ENCODE peak calls at places on chromosomes 6 and 20, in five cellular contexts. One of them, this sample, is unnamed.

GRCh38 chr20:52082612-52083011 is 109.0 kb downstream of the ZFP64 start:
- DNase-seq in astrocyte: no peak
- DNase-seq in upper lobe of right lung: no peak
- DNase-seq in GM06990: no peak
- DNase-seq in fibroblast of lung: no peak
- DNase-seq in this sample: peak; percentile 35

GRCh38 chr20:33005132-33005566 is 916 bp upstream of the SUN5 start:
- DNase-seq in upper lobe of right lung: no peak
- DNase-seq in fibroblast of lung: peak; percentile 5
- DNase-seq in astrocyte: no peak
- DNase-seq in GM06990: no peak
- DNase-seq in this sample: no peak

GRCh38 chr20:2379511-2380229 is 1.0 kb upstream of the TGM6 start:
- DNase-seq in astrocyte: no peak
- DNase-seq in fibroblast of lung: no peak
- DNase-seq in upper lobe of right lung: no peak
- DNase-seq in GM06990: no peak
- DNase-seq in this sample: no peak

GRCh38 chr20:40714916-40715315 is 25.9 kb upstream of the MAFB start:
- DNase-seq in fibroblast of lung: no peak
- DNase-seq in astrocyte: no peak
- DNase-seq in GM06990: no peak
- DNase-seq in upper lobe of right lung: no peak
- DNase-seq in this sample: no peak

GRCh38 chr6:1749041-1749440 is 139.3 kb downstream of the FOXC1 start:
- DNase-seq in fibroblast of lung: no peak
- DNase-seq in upper lobe of right lung: no peak
- DNase-seq in GM06990: no peak
- DNase-seq in astrocyte: no peak
- DNase-seq in this sample: no peak

GRCh38 chr6:25962368-25963127 is at the start of gene TRIM38:
- DNase-seq in upper lobe of right lung: no peak
- DNase-seq in astrocyte: peak; percentile 60
- DNase-seq in fibroblast of lung: peak; percentile 73
- DNase-seq in GM06990: peak; percentile 73
- DNase-seq in this sample: peak; percentile 92

GRCh38 chr6:54981647-54982046 is 135.1 kb downstream of the FAM83B start:
- DNase-seq in GM06990: no peak
- DNase-seq in fibroblast of lung: peak; percentile 59
- DNase-seq in upper lobe of right lung: no peak
- DNase-seq in astrocyte: peak; percentile 53
- DNase-seq in this sample: peak; percentile 94

GRCh38 chr20:57658447-57659130 is 38.4 kb upstream of the ZBP1 start:
- DNase-seq in GM06990: no peak
- DNase-seq in fibroblast of lung: no peak
- DNase-seq in upper lobe of right lung: peak; percentile 62
- DNase-seq in astrocyte: no peak
- DNase-seq in this sample: no peak

GRCh38 chr6:12474167-12475140 is 184.3 kb downstream of the EDN1 start:
- DNase-seq in fibroblast of lung: peak; percentile 64
- DNase-seq in GM06990: peak; percentile 24
- DNase-seq in upper lobe of right lung: no peak
- DNase-seq in astrocyte: peak; percentile 59
- DNase-seq in this sample: peak; percentile 16

GRCh38 chr6:87351583-87351982 is 7.0 kb downstream of the C6orf163 start:
- DNase-seq in fibroblast of lung: no peak
- DNase-seq in astrocyte: no peak
- DNase-seq in GM06990: no peak
- DNase-seq in upper lobe of right lung: no peak
- DNase-seq in this sample: no peak

GRCh38 chr20:15100506-15101160 is 763.2 kb upstream of the FLRT3 start:
- DNase-seq in GM06990: no peak
- DNase-seq in astrocyte: no peak
- DNase-seq in upper lobe of right lung: no peak
- DNase-seq in fibroblast of lung: peak; percentile 8
- DNase-seq in this sample: peak; percentile 84

GRCh38 chr20:53872561-53873248 is 197.7 kb downstream of the BCAS1 start:
- DNase-seq in fibroblast of lung: peak; percentile 57
- DNase-seq in GM06990: no peak
- DNase-seq in astrocyte: no peak
- DNase-seq in upper lobe of right lung: no peak
- DNase-seq in this sample: peak; percentile 64

GRCh38 chr6:8000080-8001035 is 63.8 kb downstream of the BLOC1S5 start:
- DNase-seq in fibroblast of lung: peak; percentile 82
- DNase-seq in astrocyte: peak; percentile 81
- DNase-seq in upper lobe of right lung: no peak
- DNase-seq in GM06990: no peak
- DNase-seq in this sample: peak; percentile 21

GRCh38 chr6:56091159-56091869 is 156.1 kb downstream of the COL21A1 start:
- DNase-seq in upper lobe of right lung: no peak
- DNase-seq in fibroblast of lung: peak; percentile 96
- DNase-seq in astrocyte: peak; percentile 95
- DNase-seq in GM06990: no peak
- DNase-seq in this sample: peak; percentile 86

GRCh38 chr6:166573456-166574216 is 12.8 kb downstream of the RAMACL start:
- DNase-seq in fibroblast of lung: no peak
- DNase-seq in GM06990: no peak
- DNase-seq in upper lobe of right lung: no peak
- DNase-seq in astrocyte: no peak
- DNase-seq in this sample: no peak

GRCh38 chr6:89035252-89036106 is 45.1 kb upstream of the PNRC1 start:
- DNase-seq in fibroblast of lung: peak; percentile 96
- DNase-seq in astrocyte: peak; percentile 98
- DNase-seq in GM06990: no peak
- DNase-seq in upper lobe of right lung: peak; percentile 78
- DNase-seq in this sample: peak; percentile 99

GRCh38 chr20:6704132-6704861 is 63.2 kb upstream of the BMP2 start:
- DNase-seq in fibroblast of lung: peak; percentile 78
- DNase-seq in astrocyte: peak; percentile 74
- DNase-seq in upper lobe of right lung: no peak
- DNase-seq in GM06990: no peak
- DNase-seq in this sample: peak; percentile 64

GRCh38 chr20:61500791-61501321 is 248.8 kb downstream of the CDH4 start:
- DNase-seq in upper lobe of right lung: no peak
- DNase-seq in fibroblast of lung: peak; percentile 79
- DNase-seq in astrocyte: peak; percentile 69
- DNase-seq in GM06990: no peak
- DNase-seq in this sample: peak; percentile 22

GRCh38 chr6:28296520-28297060 is 15.2 kb downstream of the PGBD1 start:
- DNase-seq in astrocyte: no peak
- DNase-seq in upper lobe of right lung: no peak
- DNase-seq in GM06990: no peak
- DNase-seq in fibroblast of lung: no peak
- DNase-seq in this sample: no peak

GRCh38 chr6:143527677-143528076 is 16.2 kb upstream of the FUCA2 start:
- DNase-seq in astrocyte: no peak
- DNase-seq in upper lobe of right lung: no peak
- DNase-seq in fibroblast of lung: no peak
- DNase-seq in GM06990: no peak
- DNase-seq in this sample: no peak

GRCh38 chr6:143529095-143529494 is 17.6 kb upstream of the FUCA2 start:
- DNase-seq in upper lobe of right lung: no peak
- DNase-seq in astrocyte: no peak
- DNase-seq in GM06990: no peak
- DNase-seq in fibroblast of lung: no peak
- DNase-seq in this sample: peak; percentile 17

GRCh38 chr6:143531720-143532504 is 20.4 kb upstream of the FUCA2 start:
- DNase-seq in GM06990: no peak
- DNase-seq in astrocyte: no peak
- DNase-seq in fibroblast of lung: no peak
- DNase-seq in upper lobe of right lung: no peak
- DNase-seq in this sample: no peak

GRCh38 chr6:143528164-143528811 is 16.8 kb upstream of the FUCA2 start:
- DNase-seq in astrocyte: no peak
- DNase-seq in upper lobe of right lung: no peak
- DNase-seq in GM06990: peak; percentile 35
- DNase-seq in fibroblast of lung: no peak
- DNase-seq in this sample: no peak
- H3K4me3 ChIP-seq in astrocyte: no peak overlapping the region
- H3K4me3 ChIP-seq in upper lobe of right lung: no peak overlapping the region
- H3K4me3 ChIP-seq in GM06990: no peak overlapping the region
- H3K4me3 ChIP-seq in fibroblast of lung: no peak overlapping the region
- H3K4me3 ChIP-seq in this sample: no peak overlapping the region

GRCh38 chr6:30820196-30820595 is 64.1 kb upstream of the DDR1 start:
- DNase-seq in upper lobe of right lung: no peak
- DNase-seq in GM06990: no peak
- DNase-seq in fibroblast of lung: peak; percentile 83
- DNase-seq in astrocyte: peak; percentile 78
- DNase-seq in this sample: peak; percentile 84
- TF ChIP-seq CTCF in upper lobe of right lung: no peak
- TF ChIP-seq CTCF in GM06990: no peak
- TF ChIP-seq CTCF in fibroblast of lung: peak; percentile 28
- TF ChIP-seq CTCF in astrocyte: peak; percentile 15
- TF ChIP-seq CTCF in this sample: peak; percentile 43

GRCh38 chr20:50320910-50321796 is 130.5 kb downstream of the CEBPB start:
- DNase-seq in fibroblast of lung: peak; percentile 98
- DNase-seq in astrocyte: peak; percentile 96
- DNase-seq in GM06990: no peak
- DNase-seq in upper lobe of right lung: peak; percentile 96
- DNase-seq in this sample: peak; percentile 90

GRCh38 chr20:50322703-50323131 is 132.1 kb downstream of the CEBPB start:
- DNase-seq in astrocyte: no peak
- DNase-seq in fibroblast of lung: no peak
- DNase-seq in upper lobe of right lung: peak; percentile 20
- DNase-seq in GM06990: no peak
- DNase-seq in this sample: no peak

GRCh38 chr20:50323209-50323608 is 132.6 kb downstream of the CEBPB start:
- DNase-seq in fibroblast of lung: peak; percentile 60
- DNase-seq in upper lobe of right lung: peak; percentile 25
- DNase-seq in GM06990: no peak
- DNase-seq in astrocyte: peak; percentile 43
- DNase-seq in this sample: peak; percentile 27

GRCh38 chr20:50320005-50320909 is 129.6 kb downstream of the CEBPB start:
- DNase-seq in astrocyte: no peak
- DNase-seq in fibroblast of lung: peak; percentile 8
- DNase-seq in upper lobe of right lung: peak; percentile 60
- DNase-seq in GM06990: no peak
- DNase-seq in this sample: no peak

GRCh38 chr20:50321797-50322480 is 131.3 kb downstream of the CEBPB start:
- DNase-seq in upper lobe of right lung: peak; percentile 83
- DNase-seq in GM06990: no peak
- DNase-seq in astrocyte: peak; percentile 72
- DNase-seq in fibroblast of lung: peak; percentile 78
- DNase-seq in this sample: peak; percentile 39
- H3K4me3 ChIP-seq in upper lobe of right lung: no peak overlapping the region
- H3K4me3 ChIP-seq in GM06990: no peak overlapping the region
- H3K4me3 ChIP-seq in astrocyte: peak overlapping the region; percentile 5
- H3K4me3 ChIP-seq in fibroblast of lung: no peak overlapping the region
- H3K4me3 ChIP-seq in this sample: peak overlapping the region; percentile 16

GRCh38 chr20:22303523-22303922 is 280.8 kb downstream of the FOXA2 start:
- DNase-seq in GM06990: no peak
- DNase-seq in upper lobe of right lung: no peak
- DNase-seq in astrocyte: no peak
- DNase-seq in fibroblast of lung: no peak
- DNase-seq in this sample: no peak
- TF ChIP-seq CTCF in GM06990: peak; percentile 23
- TF ChIP-seq CTCF in upper lobe of right lung: no peak
- TF ChIP-seq CTCF in astrocyte: no peak
- TF ChIP-seq CTCF in fibroblast of lung: no peak
- TF ChIP-seq CTCF in this sample: peak; percentile 23

DNA sequence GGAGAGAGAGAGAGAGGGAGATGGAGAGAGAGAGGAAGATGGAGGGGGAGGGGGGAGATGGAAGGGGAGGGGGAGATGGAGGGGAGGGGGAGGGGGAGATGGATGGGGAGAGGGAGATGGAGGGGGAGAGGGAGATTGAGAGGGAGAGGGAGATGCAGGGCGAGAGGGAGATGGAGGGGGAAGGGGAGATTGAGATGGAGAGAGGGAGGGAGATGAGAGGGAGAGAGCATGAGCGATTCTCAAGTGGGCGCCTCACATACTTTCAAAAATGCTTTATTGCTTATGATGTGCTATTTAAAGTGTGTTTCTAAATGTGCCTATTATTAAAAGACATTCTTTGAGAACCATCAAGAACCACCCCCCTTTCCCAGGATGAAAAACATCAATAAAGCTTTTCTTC is 43.7 kb upstream of the DACT2 start:
- DNase-seq in astrocyte: no peak
- DNase-seq in fibroblast of lung: no peak
- DNase-seq in GM06990: no peak
- DNase-seq in upper lobe of right lung: no peak
- DNase-seq in this sample: no peak
- H3K4me3 ChIP-seq in astrocyte: no peak overlapping the region
- H3K4me3 ChIP-seq in fibroblast of lung: no peak overlapping the region
- H3K4me3 ChIP-seq in GM06990: no peak overlapping the region
- H3K4me3 ChIP-seq in upper lobe of right lung: no peak overlapping the region
- H3K4me3 ChIP-seq in this sample: no peak overlapping the region

GRCh38 chr20:36528875-36529425 is 12.4 kb upstream of the MYL9 start:
- DNase-seq in astrocyte: no peak
- DNase-seq in upper lobe of right lung: no peak
- DNase-seq in fibroblast of lung: no peak
- DNase-seq in GM06990: no peak
- DNase-seq in this sample: no peak

GRCh38 chr20:36528176-36528874 is 13.0 kb upstream of the MYL9 start:
- DNase-seq in astrocyte: no peak
- DNase-seq in upper lobe of right lung: no peak
- DNase-seq in fibroblast of lung: no peak
- DNase-seq in GM06990: no peak
- DNase-seq in this sample: no peak

GRCh38 chr20:36527331-36528125 is 13.8 kb upstream of the MYL9 start:
- DNase-seq in GM06990: no peak
- DNase-seq in fibroblast of lung: no peak
- DNase-seq in upper lobe of right lung: no peak
- DNase-seq in astrocyte: no peak
- DNase-seq in this sample: no peak

GRCh38 chr20:36532388-36532787 is 8.9 kb upstream of the MYL9 start:
- DNase-seq in upper lobe of right lung: no peak
- DNase-seq in astrocyte: no peak
- DNase-seq in GM06990: no peak
- DNase-seq in fibroblast of lung: no peak
- DNase-seq in this sample: no peak

GRCh38 chr20:36532822-36533221 is 8.5 kb upstream of the MYL9 start:
- DNase-seq in GM06990: no peak
- DNase-seq in fibroblast of lung: no peak
- DNase-seq in upper lobe of right lung: no peak
- DNase-seq in astrocyte: no peak
- DNase-seq in this sample: no peak
- TF ChIP-seq CTCF in GM06990: no peak
- TF ChIP-seq CTCF in fibroblast of lung: no peak
- TF ChIP-seq CTCF in upper lobe of right lung: no peak
- TF ChIP-seq CTCF in astrocyte: no peak
- TF ChIP-seq CTCF in this sample: no peak